ENCODE peak calls at places on chromosomes 3 and 15, in nine cellular contexts. One of them, this sample, is unnamed. For H3K4me1, the result is how much of the 10 kb centered on the place peaks cover.

GRCh38 chr15:47427463-47427862 is 289.8 kb upstream of the SEMA6D start:
- DNase-seq in cardiac muscle cell: no peak
- DNase-seq in A549: no peak
- DNase-seq in HCT116: no peak
- DNase-seq in spleen: no peak
- DNase-seq in K562: no peak
- DNase-seq in transverse colon: no peak
- DNase-seq in tibial nerve: no peak
- DNase-seq in GM23248: no peak
- DNase-seq in this sample: no peak

GRCh38 chr3:4739289-4740236 is 239.7 kb upstream of the BHLHE40 start:
- DNase-seq in cardiac muscle cell: no peak
- DNase-seq in A549: no peak
- DNase-seq in HCT116: no peak
- DNase-seq in spleen: no peak
- DNase-seq in K562: peak
- DNase-seq in transverse colon: no peak
- DNase-seq in tibial nerve: no peak
- DNase-seq in GM23248: no peak
- DNase-seq in this sample: no peak

GRCh38 chr3:59818033-59818936 is 768.5 kb upstream of the CFAP20DC start:
- DNase-seq in cardiac muscle cell: no peak
- DNase-seq in A549: peak
- DNase-seq in HCT116: peak
- DNase-seq in spleen: no peak
- DNase-seq in K562: no peak
- DNase-seq in transverse colon: peak
- DNase-seq in tibial nerve: peak
- DNase-seq in GM23248: peak
- DNase-seq in this sample: peak

GRCh38 chr15:61660579-61660978 is 399.7 kb downstream of the VPS13C start:
- DNase-seq in cardiac muscle cell: no peak
- DNase-seq in A549: no peak
- DNase-seq in HCT116: no peak
- DNase-seq in spleen: no peak
- DNase-seq in K562: no peak
- DNase-seq in transverse colon: no peak
- DNase-seq in tibial nerve: no peak
- DNase-seq in GM23248: peak
- DNase-seq in this sample: no peak

GRCh38 chr15:68733666-68734065 is 87.0 kb downstream of the ANP32A start:
- DNase-seq in cardiac muscle cell: no peak
- DNase-seq in A549: no peak
- DNase-seq in HCT116: no peak
- DNase-seq in spleen: no peak
- DNase-seq in K562: no peak
- DNase-seq in transverse colon: no peak
- DNase-seq in tibial nerve: no peak
- DNase-seq in GM23248: no peak
- DNase-seq in this sample: no peak

GRCh38 chr3:13210221-13210975 is 137.2 kb upstream of the IQSEC1 start:
- DNase-seq in cardiac muscle cell: no peak
- DNase-seq in A549: no peak
- DNase-seq in HCT116: no peak
- DNase-seq in spleen: peak
- DNase-seq in K562: no peak
- DNase-seq in transverse colon: no peak
- DNase-seq in tibial nerve: no peak
- DNase-seq in GM23248: no peak
- DNase-seq in this sample: peak

GRCh38 chr3:58419782-58420512 is 13.7 kb downstream of the PDHB start:
- DNase-seq in cardiac muscle cell: no peak
- DNase-seq in A549: no peak
- DNase-seq in HCT116: no peak
- DNase-seq in spleen: no peak
- DNase-seq in K562: peak
- DNase-seq in transverse colon: peak
- DNase-seq in tibial nerve: no peak
- DNase-seq in GM23248: peak
- DNase-seq in this sample: no peak

GRCh38 chr3:65999606-66000005 is 39.1 kb downstream of the MAGI1 start:
- DNase-seq in cardiac muscle cell: no peak
- DNase-seq in A549: no peak
- DNase-seq in HCT116: no peak
- DNase-seq in spleen: no peak
- DNase-seq in K562: no peak
- DNase-seq in transverse colon: no peak
- DNase-seq in tibial nerve: no peak
- DNase-seq in GM23248: no peak
- DNase-seq in this sample: no peak

GRCh38 chr3:36911990-36912804 is 32.7 kb downstream of the TRANK1 start:
- DNase-seq in cardiac muscle cell: no peak
- DNase-seq in A549: peak
- DNase-seq in HCT116: no peak
- DNase-seq in spleen: no peak
- DNase-seq in K562: no peak
- DNase-seq in transverse colon: no peak
- DNase-seq in tibial nerve: no peak
- DNase-seq in GM23248: peak
- DNase-seq in this sample: no peak

GRCh38 chr3:152202976-152203626 is 65.6 kb upstream of the MBNL1 start:
- DNase-seq in cardiac muscle cell: no peak
- DNase-seq in A549: no peak
- DNase-seq in HCT116: no peak
- DNase-seq in spleen: no peak
- DNase-seq in K562: peak
- DNase-seq in transverse colon: peak
- DNase-seq in tibial nerve: no peak
- DNase-seq in GM23248: no peak
- DNase-seq in this sample: no peak

GRCh38 chr3:77795013-77795412 is 755.1 kb downstream of the ROBO2 start:
- DNase-seq in cardiac muscle cell: no peak
- DNase-seq in A549: no peak
- DNase-seq in HCT116: no peak
- DNase-seq in spleen: no peak
- DNase-seq in K562: no peak
- DNase-seq in transverse colon: peak
- DNase-seq in tibial nerve: no peak
- DNase-seq in GM23248: no peak
- DNase-seq in this sample: no peak

GRCh38 chr3:150184426-150185071 is 213.9 kb upstream of the PFN2 start:
- DNase-seq in cardiac muscle cell: no peak
- DNase-seq in A549: peak
- DNase-seq in HCT116: no peak
- DNase-seq in spleen: no peak
- DNase-seq in K562: no peak
- DNase-seq in transverse colon: no peak
- DNase-seq in tibial nerve: no peak
- DNase-seq in GM23248: peak
- DNase-seq in this sample: no peak

GRCh38 chr3:171809513-171810277 is 588 bp downstream of the PLD1 start:
- DNase-seq in cardiac muscle cell: peak
- DNase-seq in A549: peak
- DNase-seq in HCT116: no peak
- DNase-seq in spleen: peak
- DNase-seq in K562: peak
- DNase-seq in transverse colon: peak
- DNase-seq in tibial nerve: peak
- DNase-seq in GM23248: peak
- DNase-seq in this sample: peak

GRCh38 chr15:70488941-70489848 is 274.2 kb downstream of the UACA start:
- DNase-seq in cardiac muscle cell: no peak
- DNase-seq in A549: no peak
- DNase-seq in HCT116: no peak
- DNase-seq in spleen: peak
- DNase-seq in K562: no peak
- DNase-seq in transverse colon: no peak
- DNase-seq in tibial nerve: no peak
- DNase-seq in GM23248: no peak
- DNase-seq in this sample: no peak

GRCh38 chr3:179189764-179190163 is 41.6 kb downstream of the PIK3CA start:
- DNase-seq in cardiac muscle cell: peak
- DNase-seq in A549: no peak
- DNase-seq in HCT116: no peak
- DNase-seq in spleen: no peak
- DNase-seq in K562: no peak
- DNase-seq in transverse colon: no peak
- DNase-seq in tibial nerve: no peak
- DNase-seq in GM23248: peak
- DNase-seq in this sample: no peak

GRCh38 chr3:53162672-53163458 is 1.9 kb downstream of the PRKCD start:
- DNase-seq in cardiac muscle cell: peak
- DNase-seq in A549: no peak
- DNase-seq in HCT116: no peak
- DNase-seq in spleen: peak
- DNase-seq in K562: peak
- DNase-seq in transverse colon: peak
- DNase-seq in tibial nerve: no peak
- DNase-seq in GM23248: no peak
- DNase-seq in this sample: peak

GRCh38 chr3:41688595-41689380 is 273.1 kb downstream of the ULK4 start:
- DNase-seq in cardiac muscle cell: no peak
- DNase-seq in A549: no peak
- DNase-seq in HCT116: no peak
- DNase-seq in spleen: no peak
- DNase-seq in K562: no peak
- DNase-seq in transverse colon: no peak
- DNase-seq in tibial nerve: no peak
- DNase-seq in GM23248: peak
- DNase-seq in this sample: no peak

GRCh38 chr15:78131295-78132021 is at the start of gene CIB2:
- DNase-seq in cardiac muscle cell: peak
- DNase-seq in A549: peak
- DNase-seq in HCT116: no peak
- DNase-seq in spleen: peak
- DNase-seq in K562: peak
- DNase-seq in transverse colon: peak
- DNase-seq in tibial nerve: no peak
- DNase-seq in GM23248: peak
- DNase-seq in this sample: peak

GRCh38 chr15:94305133-94305532 is 73.8 kb downstream of the MCTP2 start:
- DNase-seq in cardiac muscle cell: no peak
- DNase-seq in A549: no peak
- DNase-seq in HCT116: no peak
- DNase-seq in spleen: no peak
- DNase-seq in K562: no peak
- DNase-seq in transverse colon: no peak
- DNase-seq in tibial nerve: no peak
- DNase-seq in GM23248: no peak
- DNase-seq in this sample: no peak

GRCh38 chr3:25558106-25558505 is 106.6 kb downstream of the TOP2B start:
- DNase-seq in cardiac muscle cell: no peak
- DNase-seq in A549: no peak
- DNase-seq in HCT116: no peak
- DNase-seq in spleen: no peak
- DNase-seq in K562: no peak
- DNase-seq in transverse colon: no peak
- DNase-seq in tibial nerve: no peak
- DNase-seq in GM23248: no peak
- DNase-seq in this sample: no peak

GRCh38 chr15:39269821-39270220 is 311.1 kb upstream of the THBS1 start:
- DNase-seq in cardiac muscle cell: no peak
- DNase-seq in A549: no peak
- DNase-seq in HCT116: no peak
- DNase-seq in spleen: no peak
- DNase-seq in K562: no peak
- DNase-seq in transverse colon: no peak
- DNase-seq in tibial nerve: no peak
- DNase-seq in GM23248: no peak
- DNase-seq in this sample: no peak
- H3K4me1 ChIP-seq in cardiac muscle cell: under half
- H3K4me1 ChIP-seq in A549: under half
- H3K4me1 ChIP-seq in HCT116: under half
- H3K4me1 ChIP-seq in spleen: under half
- H3K4me1 ChIP-seq in K562: under half
- H3K4me1 ChIP-seq in transverse colon: under half
- H3K4me1 ChIP-seq in tibial nerve: under half
- H3K4me1 ChIP-seq in GM23248: under half
- H3K4me1 ChIP-seq in this sample: under half

DNA sequence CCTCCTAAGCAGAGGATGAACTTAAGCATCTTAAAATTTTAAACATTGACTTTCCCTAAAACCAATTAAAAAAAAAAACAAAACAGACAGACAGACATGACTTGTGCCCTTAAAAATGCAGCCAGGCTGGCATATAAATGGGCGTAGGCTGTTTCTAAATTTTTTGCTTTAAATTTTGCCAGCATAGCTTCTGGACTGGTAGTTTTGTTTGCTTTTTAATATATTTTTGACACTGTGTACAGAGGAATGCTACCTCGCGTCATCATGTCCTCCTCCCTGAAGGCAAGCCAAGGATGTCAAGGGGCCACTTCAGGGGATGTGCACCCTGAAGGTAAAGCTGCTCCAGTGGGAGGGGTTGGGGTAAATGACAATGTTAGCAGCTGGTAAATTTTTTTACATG is 134.8 kb downstream of the PGPEP1L start:
- DNase-seq in cardiac muscle cell: no peak
- DNase-seq in A549: no peak
- DNase-seq in HCT116: no peak
- DNase-seq in spleen: no peak
- DNase-seq in K562: no peak
- DNase-seq in transverse colon: no peak
- DNase-seq in tibial nerve: no peak
- DNase-seq in GM23248: peak
- DNase-seq in this sample: no peak
- H3K4me1 ChIP-seq in cardiac muscle cell: under half
- H3K4me1 ChIP-seq in A549: half or more
- H3K4me1 ChIP-seq in HCT116: under half
- H3K4me1 ChIP-seq in spleen: under half
- H3K4me1 ChIP-seq in K562: under half
- H3K4me1 ChIP-seq in transverse colon: under half
- H3K4me1 ChIP-seq in tibial nerve: half or more
- H3K4me1 ChIP-seq in GM23248: half or more
- H3K4me1 ChIP-seq in this sample: under half

DNA sequence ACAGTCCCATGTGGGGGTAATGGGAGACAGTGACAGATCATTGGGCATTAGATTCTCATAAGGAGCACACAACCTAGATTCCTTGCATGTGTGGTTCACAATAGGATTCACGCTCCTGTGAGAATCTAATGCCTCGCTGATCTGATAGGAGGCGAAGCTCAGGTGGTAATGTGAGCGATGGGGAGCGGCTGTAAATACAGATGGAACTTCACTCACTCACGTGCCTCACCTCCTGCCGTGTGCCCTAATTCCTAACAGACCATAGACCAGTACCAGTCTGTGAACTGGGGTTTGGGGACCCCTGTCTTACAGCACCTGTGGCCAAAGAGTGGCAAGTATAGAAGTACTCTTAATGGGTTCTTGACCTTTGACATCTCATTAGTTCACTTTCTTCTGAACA is 554.7 kb downstream of the FOXP1 start:
- DNase-seq in cardiac muscle cell: no peak
- DNase-seq in A549: no peak
- DNase-seq in HCT116: no peak
- DNase-seq in spleen: no peak
- DNase-seq in K562: no peak
- DNase-seq in transverse colon: no peak
- DNase-seq in tibial nerve: no peak
- DNase-seq in GM23248: no peak
- DNase-seq in this sample: no peak
- H3K4me1 ChIP-seq in cardiac muscle cell: under half
- H3K4me1 ChIP-seq in A549: under half
- H3K4me1 ChIP-seq in HCT116: under half
- H3K4me1 ChIP-seq in spleen: under half
- H3K4me1 ChIP-seq in K562: under half
- H3K4me1 ChIP-seq in transverse colon: under half
- H3K4me1 ChIP-seq in tibial nerve: under half
- H3K4me1 ChIP-seq in GM23248: under half
- H3K4me1 ChIP-seq in this sample: under half

GRCh38 chr3:18225709-18226108 is 199.4 kb downstream of the SATB1 start:
- DNase-seq in cardiac muscle cell: no peak
- DNase-seq in A549: no peak
- DNase-seq in HCT116: no peak
- DNase-seq in spleen: no peak
- DNase-seq in K562: no peak
- DNase-seq in transverse colon: no peak
- DNase-seq in tibial nerve: no peak
- DNase-seq in GM23248: no peak
- DNase-seq in this sample: no peak
- H3K4me1 ChIP-seq in cardiac muscle cell: under half
- H3K4me1 ChIP-seq in A549: under half
- H3K4me1 ChIP-seq in HCT116: under half
- H3K4me1 ChIP-seq in spleen: under half
- H3K4me1 ChIP-seq in K562: under half
- H3K4me1 ChIP-seq in transverse colon: under half
- H3K4me1 ChIP-seq in tibial nerve: under half
- H3K4me1 ChIP-seq in GM23248: under half
- H3K4me1 ChIP-seq in this sample: under half